ENCODE peak calls at places on chromosome 6, in four cellular contexts. E, Y, O and B are unnamed samples.

GRCh38 chr6:40336986-40337780 is 250.0 kb downstream of the LRFN2 start:
- DNase-seq in E (no peak), Y (no peak), O (no peak), B (no peak)

GRCh38 chr6:39388526-39389371 is 66.2 kb upstream of the KCNK16 start:
- DNase-seq in E (no peak), Y (no peak), O (no peak), B (no peak)

GRCh38 chr6:144696610-144697376 is 411.7 kb downstream of the UTRN start:
- DNase-seq in E (no peak), Y (no peak), O (no peak), B (no peak)

GRCh38 chr6:33725891-33726673 is 14.6 kb upstream of the UQCC2 start:
- DNase-seq in E (no peak), Y (no peak), O (no peak), B (no peak)

GRCh38 chr6:69994251-69994650 is 127.9 kb downstream of the COL19A1 start:
- DNase-seq in E (no peak), Y (no peak), O (no peak), B (no peak)

GRCh38 chr6:74091133-74091793 is 395.3 kb downstream of the CD109 start:
- DNase-seq in E (no peak), Y (peak), O (peak), B (peak)

GRCh38 chr6:20655317-20655716 is 121.1 kb downstream of the CDKAL1 start:
- DNase-seq in E (no peak), Y (no peak), O (no peak), B (no peak)

GRCh38 chr6:133817460-133818047 is 71.4 kb upstream of the TCF21 start:
- DNase-seq in E (peak), Y (peak), O (peak), B (peak)

GRCh38 chr6:158631678-158632537 is 12.6 kb downstream of the DYNLT1 start:
- DNase-seq in E (no peak), Y (no peak), O (peak), B (no peak)

GRCh38 chr6:18242062-18242851 is 22.1 kb downstream of the DEK start:
- DNase-seq in E (no peak), Y (no peak), O (peak), B (peak)

GRCh38 chr6:21616005-21616404 is 22.5 kb downstream of the SOX4 start:
- DNase-seq in E (no peak), Y (peak), O (no peak), B (no peak)

GRCh38 chr6:14925627-14926026 is 320.2 kb upstream of the JARID2 start:
- DNase-seq in E (no peak), Y (no peak), O (no peak), B (no peak)

GRCh38 chr6:38594008-38594665 is 45.6 kb downstream of the BTBD9 start:
- DNase-seq in E (no peak), Y (no peak), O (no peak), B (no peak)

GRCh38 chr6:28941681-28942448 is 18.1 kb upstream of the TRIM27 start:
- DNase-seq in E (peak), Y (peak), O (no peak), B (no peak)

GRCh38 chr6:3231213-3232016 is 4.0 kb upstream of the TUBB2B start:
- DNase-seq in E (peak), Y (peak), O (no peak), B (peak)

GRCh38 chr6:491233-491632 is 99.7 kb downstream of the IRF4 start:
- DNase-seq in E (no peak), Y (no peak), O (no peak), B (no peak)

GRCh38 chr6:492816-493414 is 101.4 kb downstream of the IRF4 start:
- DNase-seq in E (no peak), Y (no peak), O (no peak), B (no peak)

GRCh38 chr6:490251-491037 is 98.9 kb downstream of the IRF4 start:
- DNase-seq in E (no peak), Y (no peak), O (peak), B (no peak)

GRCh38 chr6:493840-494239 is 102.3 kb downstream of the IRF4 start:
- DNase-seq in E (no peak), Y (no peak), O (no peak), B (no peak)

DNA sequence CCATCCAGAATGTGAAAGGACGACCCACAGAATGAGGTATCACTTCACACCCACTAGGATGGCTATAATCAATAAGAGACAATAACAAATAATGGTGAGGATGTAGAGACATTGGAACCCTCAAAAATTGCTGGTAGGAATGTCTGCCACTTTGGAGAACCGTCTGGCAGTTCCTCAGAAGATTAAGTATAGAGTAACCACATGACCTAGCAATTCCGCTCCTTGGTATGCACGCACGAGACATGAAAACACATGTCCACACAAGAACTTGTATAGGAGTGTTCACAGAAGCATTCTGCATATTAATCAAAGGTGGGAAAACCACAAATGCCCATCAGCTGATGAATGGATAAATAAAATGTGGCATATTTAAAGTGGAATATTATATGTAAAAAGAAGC is 100.6 kb downstream of the IRF4 start:
- DNase-seq in E (no peak), Y (no peak), O (no peak), B (no peak)
- TF ChIP-seq FOXJ3 in E (no peak), Y (no peak), O (no peak), B (no peak)

GRCh38 chr6:11632795-11633511 is 95.4 kb downstream of the TMEM170B start:
- DNase-seq in E (no peak), Y (no peak), O (no peak), B (no peak)
- TF ChIP-seq FOXJ3 in E (no peak), Y (no peak), O (no peak), B (no peak)

GRCh38 chr6:42306439-42307140 is 88.9 kb upstream of the MRPS10 start:
- DNase-seq in E (no peak), Y (no peak), O (no peak), B (no peak)
- TF ChIP-seq FOXJ3 in E (no peak), Y (no peak), O (no peak), B (no peak)

GRCh38 chr6:109440325-109441068 is at the start of the genes PPIL6 and SMPD2:
- DNase-seq in E (peak), Y (peak), O (peak), B (peak)

GRCh38 chr6:109443425-109443950 is 3.0 kb downstream of the SMPD2 start:
- DNase-seq in E (no peak), Y (no peak), O (no peak), B (no peak)

GRCh38 chr6:109445382-109445781 is 4.9 kb downstream of the SMPD2 start:
- DNase-seq in E (no peak), Y (no peak), O (peak), B (no peak)

GRCh38 chr6:109442393-109442924 is 1.9 kb downstream of the SMPD2 start:
- DNase-seq in E (no peak), Y (no peak), O (no peak), B (no peak)

GRCh38 chr6:109441069-109441816 is 719 bp downstream of the SMPD2 start:
- DNase-seq in E (peak), Y (peak), O (peak), B (peak)
- TF ChIP-seq FOXJ3 in E (no peak), Y (no peak), O (no peak), B (no peak)